ENCODE peak calls at places on chromosome 21, in eight cellular contexts. One of them, this sample, is unnamed.

GRCh38 chr21:43599728-43600127 is 59.6 kb downstream of the HSF2BP start:
- DNase-seq in bronchial epithelial cell: no peak
- DNase-seq in ovary: no peak
- DNase-seq in AG10803: no peak
- DNase-seq in psoas muscle: no peak
- DNase-seq in nephron progenitor cell: no peak
- DNase-seq in RWPE1: no peak
- DNase-seq in lower lobe of right lung: no peak
- DNase-seq in this sample: no peak

GRCh38 chr21:45550552-45551210 is 8.4 kb upstream of the SLC19A1 start:
- DNase-seq in psoas muscle: no peak
- DNase-seq in lower lobe of right lung: peak
- DNase-seq in AG10803: peak
- DNase-seq in nephron progenitor cell: no peak
- DNase-seq in RWPE1: no peak
- DNase-seq in bronchial epithelial cell: no peak
- DNase-seq in ovary: no peak
- DNase-seq in this sample: no peak

GRCh38 chr21:43827015-43827611 is 37.7 kb downstream of the RRP1 start:
- DNase-seq in psoas muscle: peak
- DNase-seq in nephron progenitor cell: no peak
- DNase-seq in lower lobe of right lung: no peak
- DNase-seq in ovary: no peak
- DNase-seq in AG10803: peak
- DNase-seq in bronchial epithelial cell: peak
- DNase-seq in RWPE1: no peak
- DNase-seq in this sample: peak

GRCh38 chr21:26167593-26167992 is 3.0 kb downstream of the APP start:
- DNase-seq in RWPE1: no peak
- DNase-seq in lower lobe of right lung: no peak
- DNase-seq in AG10803: no peak
- DNase-seq in ovary: no peak
- DNase-seq in nephron progenitor cell: no peak
- DNase-seq in bronchial epithelial cell: no peak
- DNase-seq in psoas muscle: no peak
- DNase-seq in this sample: no peak

GRCh38 chr21:46435786-46436227 is 22.9 kb upstream of the DIP2A start:
- DNase-seq in lower lobe of right lung: peak
- DNase-seq in AG10803: no peak
- DNase-seq in RWPE1: no peak
- DNase-seq in psoas muscle: no peak
- DNase-seq in ovary: no peak
- DNase-seq in nephron progenitor cell: no peak
- DNase-seq in bronchial epithelial cell: no peak
- DNase-seq in this sample: no peak

GRCh38 chr21:26506951-26507350 is 66.1 kb downstream of the CYYR1 start:
- DNase-seq in AG10803: peak
- DNase-seq in bronchial epithelial cell: peak
- DNase-seq in psoas muscle: no peak
- DNase-seq in lower lobe of right lung: no peak
- DNase-seq in RWPE1: peak
- DNase-seq in nephron progenitor cell: no peak
- DNase-seq in ovary: no peak
- DNase-seq in this sample: no peak

GRCh38 chr21:34029724-34030528 is 43.5 kb upstream of the MRPS6 start:
- DNase-seq in AG10803: peak
- DNase-seq in ovary: peak
- DNase-seq in RWPE1: peak
- DNase-seq in lower lobe of right lung: no peak
- DNase-seq in bronchial epithelial cell: peak
- DNase-seq in nephron progenitor cell: peak
- DNase-seq in psoas muscle: peak
- DNase-seq in this sample: peak

GRCh38 chr21:44534688-44535087 is 5.3 kb downstream of the KRTAP10-1 start:
- DNase-seq in nephron progenitor cell: no peak
- DNase-seq in RWPE1: no peak
- DNase-seq in ovary: no peak
- DNase-seq in AG10803: no peak
- DNase-seq in psoas muscle: no peak
- DNase-seq in bronchial epithelial cell: no peak
- DNase-seq in lower lobe of right lung: no peak
- DNase-seq in this sample: no peak

GRCh38 chr21:46621457-46622182 is 13.9 kb upstream of the PRMT2 start:
- DNase-seq in RWPE1: no peak
- DNase-seq in psoas muscle: no peak
- DNase-seq in ovary: no peak
- DNase-seq in bronchial epithelial cell: no peak
- DNase-seq in AG10803: no peak
- DNase-seq in nephron progenitor cell: no peak
- DNase-seq in lower lobe of right lung: no peak
- DNase-seq in this sample: no peak

GRCh38 chr21:15986277-15986676 is 256.5 kb downstream of the USP25 start:
- DNase-seq in lower lobe of right lung: no peak
- DNase-seq in nephron progenitor cell: peak
- DNase-seq in ovary: no peak
- DNase-seq in psoas muscle: no peak
- DNase-seq in RWPE1: no peak
- DNase-seq in AG10803: no peak
- DNase-seq in bronchial epithelial cell: no peak
- DNase-seq in this sample: no peak

GRCh38 chr21:46459024-46459355 is 299 bp downstream of the DIP2A start:
- DNase-seq in RWPE1: no peak
- DNase-seq in AG10803: no peak
- DNase-seq in lower lobe of right lung: no peak
- DNase-seq in ovary: no peak
- DNase-seq in psoas muscle: no peak
- DNase-seq in bronchial epithelial cell: no peak
- DNase-seq in nephron progenitor cell: no peak
- DNase-seq in this sample: no peak

GRCh38 chr21:43596616-43597015 is 62.7 kb downstream of the HSF2BP start:
- DNase-seq in bronchial epithelial cell: no peak
- DNase-seq in ovary: no peak
- DNase-seq in AG10803: no peak
- DNase-seq in RWPE1: no peak
- DNase-seq in lower lobe of right lung: no peak
- DNase-seq in psoas muscle: no peak
- DNase-seq in nephron progenitor cell: no peak
- DNase-seq in this sample: no peak

GRCh38 chr21:35239811-35240219 is 190.7 kb upstream of the RUNX1 start:
- DNase-seq in lower lobe of right lung: no peak
- DNase-seq in ovary: no peak
- DNase-seq in nephron progenitor cell: peak
- DNase-seq in RWPE1: no peak
- DNase-seq in psoas muscle: peak
- DNase-seq in AG10803: no peak
- DNase-seq in bronchial epithelial cell: no peak
- DNase-seq in this sample: no peak

GRCh38 chr21:45719177-45719802 is 75.8 kb downstream of the PCBP3 start:
- DNase-seq in ovary: no peak
- DNase-seq in RWPE1: no peak
- DNase-seq in psoas muscle: no peak
- DNase-seq in lower lobe of right lung: no peak
- DNase-seq in AG10803: no peak
- DNase-seq in bronchial epithelial cell: no peak
- DNase-seq in nephron progenitor cell: no peak
- DNase-seq in this sample: no peak

GRCh38 chr21:43758132-43758619 is 17.9 kb downstream of the CSTB start:
- DNase-seq in psoas muscle: peak
- DNase-seq in RWPE1: no peak
- DNase-seq in AG10803: peak
- DNase-seq in nephron progenitor cell: no peak
- DNase-seq in ovary: peak
- DNase-seq in lower lobe of right lung: no peak
- DNase-seq in bronchial epithelial cell: no peak
- DNase-seq in this sample: no peak

GRCh38 chr21:16196521-16197208 is 466.9 kb downstream of the USP25 start:
- DNase-seq in psoas muscle: no peak
- DNase-seq in ovary: no peak
- DNase-seq in lower lobe of right lung: no peak
- DNase-seq in bronchial epithelial cell: peak
- DNase-seq in nephron progenitor cell: no peak
- DNase-seq in AG10803: peak
- DNase-seq in RWPE1: no peak
- DNase-seq in this sample: no peak

GRCh38 chr21:25735895-25736597 is 1.3 kb downstream of the GABPA start:
- DNase-seq in bronchial epithelial cell: peak
- DNase-seq in psoas muscle: no peak
- DNase-seq in ovary: no peak
- DNase-seq in AG10803: peak
- DNase-seq in lower lobe of right lung: no peak
- DNase-seq in nephron progenitor cell: no peak
- DNase-seq in RWPE1: no peak
- DNase-seq in this sample: peak

GRCh38 chr21:31108969-31109368 is 70.7 kb upstream of the KRTAP19-8 start:
- DNase-seq in lower lobe of right lung: no peak
- DNase-seq in ovary: no peak
- DNase-seq in nephron progenitor cell: no peak
- DNase-seq in bronchial epithelial cell: peak
- DNase-seq in psoas muscle: no peak
- DNase-seq in AG10803: peak
- DNase-seq in RWPE1: no peak
- DNase-seq in this sample: no peak

GRCh38 chr21:33348728-33349127 is 24.0 kb downstream of the IFNAR1 start:
- DNase-seq in AG10803: no peak
- DNase-seq in psoas muscle: no peak
- DNase-seq in nephron progenitor cell: no peak
- DNase-seq in RWPE1: no peak
- DNase-seq in bronchial epithelial cell: no peak
- DNase-seq in ovary: no peak
- DNase-seq in lower lobe of right lung: no peak
- DNase-seq in this sample: no peak

GRCh38 chr21:46150073-46150472 is 5.3 kb downstream of the FTCD start:
- DNase-seq in bronchial epithelial cell: no peak
- DNase-seq in ovary: peak
- DNase-seq in AG10803: no peak
- DNase-seq in psoas muscle: no peak
- DNase-seq in nephron progenitor cell: peak
- DNase-seq in RWPE1: no peak
- DNase-seq in lower lobe of right lung: peak
- DNase-seq in this sample: no peak

GRCh38 chr21:31334648-31335121 is 9.4 kb downstream of the TIAM1 start:
- DNase-seq in psoas muscle: no peak
- DNase-seq in lower lobe of right lung: no peak
- DNase-seq in AG10803: no peak
- DNase-seq in RWPE1: no peak
- DNase-seq in nephron progenitor cell: no peak
- DNase-seq in ovary: no peak
- DNase-seq in bronchial epithelial cell: peak
- DNase-seq in this sample: no peak

GRCh38 chr21:38669186-38669585 is 136.5 kb upstream of the ETS2 start:
- DNase-seq in RWPE1: peak
- DNase-seq in bronchial epithelial cell: peak
- DNase-seq in psoas muscle: no peak
- DNase-seq in ovary: no peak
- DNase-seq in AG10803: peak
- DNase-seq in nephron progenitor cell: no peak
- DNase-seq in lower lobe of right lung: no peak
- DNase-seq in this sample: peak
- TF ChIP-seq CTCF in RWPE1: peak
- TF ChIP-seq CTCF in bronchial epithelial cell: peak
- TF ChIP-seq CTCF in psoas muscle: no peak
- TF ChIP-seq CTCF in ovary: no peak
- TF ChIP-seq CTCF in AG10803: peak
- TF ChIP-seq CTCF in nephron progenitor cell: peak
- TF ChIP-seq CTCF in lower lobe of right lung: peak
- TF ChIP-seq CTCF in this sample: peak

DNA sequence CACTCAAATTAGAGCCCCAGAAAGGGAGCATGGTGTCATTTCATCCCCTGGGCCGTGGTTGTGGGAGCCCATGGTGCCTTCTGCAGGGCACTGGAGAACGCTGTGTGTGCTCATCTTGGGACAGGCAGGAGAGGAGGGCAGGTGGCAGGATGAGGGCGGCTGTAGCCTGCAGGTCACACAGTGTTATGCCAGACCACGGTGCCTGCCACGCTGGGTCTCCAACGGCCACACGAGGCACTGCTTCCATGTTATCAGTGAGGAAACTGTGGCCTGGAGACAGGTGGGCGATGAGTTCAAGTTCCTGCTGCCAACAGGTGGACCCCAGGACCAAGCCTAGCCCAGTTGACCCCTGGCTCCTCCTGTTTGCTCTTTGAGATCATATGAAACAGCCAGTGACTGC is 21.0 kb downstream of the ABCG1 start:
- DNase-seq in bronchial epithelial cell: no peak
- DNase-seq in ovary: no peak
- DNase-seq in RWPE1: no peak
- DNase-seq in nephron progenitor cell: no peak
- DNase-seq in psoas muscle: no peak
- DNase-seq in lower lobe of right lung: no peak
- DNase-seq in AG10803: no peak
- DNase-seq in this sample: no peak
- TF ChIP-seq CTCF in bronchial epithelial cell: no peak
- TF ChIP-seq CTCF in ovary: no peak
- TF ChIP-seq CTCF in RWPE1: no peak
- TF ChIP-seq CTCF in nephron progenitor cell: no peak
- TF ChIP-seq CTCF in psoas muscle: no peak
- TF ChIP-seq CTCF in lower lobe of right lung: no peak
- TF ChIP-seq CTCF in AG10803: no peak
- TF ChIP-seq CTCF in this sample: no peak

DNA sequence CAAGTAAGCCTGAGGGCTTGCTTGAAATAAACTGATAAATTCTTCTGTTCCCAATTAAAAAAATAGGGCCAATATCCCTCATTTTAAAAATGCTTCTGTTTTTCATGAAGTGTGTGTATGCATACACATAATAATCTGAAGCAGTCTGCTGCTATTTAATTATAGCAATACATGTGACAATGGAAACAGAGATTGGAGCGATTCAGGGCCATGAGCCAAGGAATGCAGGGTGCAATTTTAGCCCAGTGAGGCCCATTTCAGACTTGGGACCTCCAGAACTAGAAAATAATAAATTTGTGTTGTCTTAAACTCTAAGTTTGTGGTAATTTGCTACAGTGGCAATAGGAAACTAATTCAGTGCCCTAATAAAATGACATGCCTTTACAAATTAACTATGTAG is 264.9 kb downstream of the LTN1 start:
- DNase-seq in RWPE1: no peak
- DNase-seq in nephron progenitor cell: no peak
- DNase-seq in lower lobe of right lung: no peak
- DNase-seq in bronchial epithelial cell: no peak
- DNase-seq in AG10803: no peak
- DNase-seq in ovary: no peak
- DNase-seq in psoas muscle: no peak
- DNase-seq in this sample: no peak
- TF ChIP-seq CTCF in RWPE1: no peak
- TF ChIP-seq CTCF in nephron progenitor cell: no peak
- TF ChIP-seq CTCF in lower lobe of right lung: no peak
- TF ChIP-seq CTCF in bronchial epithelial cell: no peak
- TF ChIP-seq CTCF in AG10803: no peak
- TF ChIP-seq CTCF in ovary: no peak
- TF ChIP-seq CTCF in psoas muscle: no peak
- TF ChIP-seq CTCF in this sample: no peak

DNA sequence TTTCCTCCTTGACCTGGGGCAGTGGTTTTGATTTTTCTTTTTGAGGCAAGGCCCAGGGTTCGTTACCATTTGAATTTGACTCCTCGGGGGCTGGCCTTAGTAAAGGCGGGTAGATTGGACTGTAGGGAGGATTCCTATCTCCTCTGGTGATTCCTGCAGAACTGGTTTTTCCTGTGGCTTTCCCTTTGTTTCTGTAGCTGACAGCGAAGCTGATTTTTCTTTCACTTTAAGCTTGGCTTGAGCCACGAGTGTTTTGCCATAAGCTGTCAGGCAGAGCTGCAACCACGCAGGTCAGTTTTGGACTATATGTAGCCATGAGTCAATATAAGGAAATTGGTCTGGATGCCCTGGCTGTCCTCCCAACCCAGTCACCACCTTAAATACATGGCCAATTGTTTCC is 28.7 kb upstream of the KCNJ15 start:
- DNase-seq in AG10803: no peak
- DNase-seq in bronchial epithelial cell: peak
- DNase-seq in lower lobe of right lung: no peak
- DNase-seq in ovary: no peak
- DNase-seq in psoas muscle: no peak
- DNase-seq in nephron progenitor cell: no peak
- DNase-seq in RWPE1: peak
- DNase-seq in this sample: no peak
- TF ChIP-seq CTCF in AG10803: no peak
- TF ChIP-seq CTCF in bronchial epithelial cell: no peak
- TF ChIP-seq CTCF in lower lobe of right lung: no peak
- TF ChIP-seq CTCF in ovary: no peak
- TF ChIP-seq CTCF in psoas muscle: no peak
- TF ChIP-seq CTCF in nephron progenitor cell: no peak
- TF ChIP-seq CTCF in RWPE1: no peak
- TF ChIP-seq CTCF in this sample: no peak

This sample was measured in HFFc6.